ENCODE peak calls at places on chromosomes 7 and 10, in four cellular contexts. R is activated T-helper 9 cell treated with anti-CD3 and anti-CD28 coated beads, Interleukin-2, amount 50 U/mL, for 16 hours; K is lung; C is left ventricle myocardium superior. W is an unnamed sample.

GRCh38 chr7:36346260-36346831 is 43.3 kb upstream of the ANLN start:
- DNase-seq in R (no peak), K (no peak), C (no peak), W (no peak)

GRCh38 chr10:22324413-22324812 is 3.5 kb downstream of the BMI1 start:
- DNase-seq in R (no peak), K (no peak), C (no peak), W (no peak)

GRCh38 chr7:137967143-137968018 is 34.5 kb downstream of the CREB3L2 start:
- DNase-seq in R (no peak), K (no peak), C (no peak), W (no peak)

GRCh38 chr10:34299105-34299611 is 515.9 kb downstream of the PARD3 start:
- DNase-seq in R (no peak), K (no peak), C (no peak), W (no peak)

GRCh38 chr10:35794703-35795102 is 152.6 kb upstream of the FZD8 start:
- DNase-seq in R (no peak), K (no peak), C (peak), W (peak)

GRCh38 chr10:117112220-117112619 is 25.9 kb downstream of the VAX1 start:
- DNase-seq in R (no peak), K (no peak), C (no peak), W (no peak)

GRCh38 chr7:139727151-139727705 is 50.6 kb downstream of the HIPK2 start:
- DNase-seq in R (no peak), K (no peak), C (no peak), W (no peak)

GRCh38 chr7:73858807-73859206 is 2.2 kb upstream of the TMEM270 start:
- DNase-seq in R (no peak), K (no peak), C (no peak), W (no peak)

GRCh38 chr7:44211126-44211675 is 10.4 kb downstream of the YKT6 start:
- DNase-seq in R (no peak), K (no peak), C (no peak), W (no peak)

GRCh38 chr7:47347986-47348385 is 233.9 kb downstream of the TNS3 start:
- DNase-seq in R (no peak), K (no peak), C (no peak), W (no peak)

GRCh38 chr10:43311794-43312193 is 44.9 kb upstream of the RASGEF1A start:
- DNase-seq in R (no peak), K (no peak), C (no peak), W (no peak)

GRCh38 chr7:34320926-34321609 is 336.9 kb upstream of the NPSR1 start:
- DNase-seq in R (peak), K (peak), C (peak), W (peak)

GRCh38 chr10:50740351-50740688 is 584 bp downstream of the ASAH2B start:
- DNase-seq in R (no peak), K (no peak), C (no peak), W (no peak)

GRCh38 chr7:30049173-30049572 is 21.0 kb downstream of the PLEKHA8 start:
- DNase-seq in R (no peak), K (no peak), C (no peak), W (no peak)

GRCh38 chr7:44189286-44189992 is at the start of gene GCK:
- DNase-seq in R (no peak), K (no peak), C (no peak), W (no peak)

GRCh38 chr7:2313450-2314208 is 612 bp downstream of the SNX8 start:
- DNase-seq in R (no peak), K (no peak), C (peak), W (peak)